ENCODE peak calls at places on chromosomes 4 and X, in ten cellular contexts. One of them, this sample, is unnamed.
A peak's percentile ranks its signal among the peaks of the same experiment; 100 is the strongest.

GRCh38 chr4:139740121-139740520 is 74.5 kb downstream of the MGST2 start:
- DNase-seq in right atrium auricular region: peak; percentile 75
- DNase-seq in gastrocnemius medialis: peak; percentile 76
- DNase-seq in neural progenitor cell: no peak
- DNase-seq in lower lobe of right lung: no peak
- DNase-seq in breast epithelium: no peak
- DNase-seq in H1: peak; percentile 38
- DNase-seq in K562: no peak
- DNase-seq in suprapubic skin: peak; percentile 68
- DNase-seq in heart right ventricle: peak; percentile 35
- DNase-seq in this sample: no peak

GRCh38 chr4:180052629-180053028 is 2190.6 kb upstream of the TENM3 start:
- DNase-seq in breast epithelium: no peak
- DNase-seq in suprapubic skin: no peak
- DNase-seq in H1: no peak
- DNase-seq in gastrocnemius medialis: no peak
- DNase-seq in heart right ventricle: no peak
- DNase-seq in right atrium auricular region: no peak
- DNase-seq in K562: no peak
- DNase-seq in lower lobe of right lung: no peak
- DNase-seq in neural progenitor cell: no peak
- DNase-seq in this sample: no peak

GRCh38 chrX:121642415-121642814 is 595.0 kb downstream of the GLUD2 start:
- DNase-seq in suprapubic skin: no peak
- DNase-seq in H1: no peak
- DNase-seq in K562: no peak
- DNase-seq in lower lobe of right lung: no peak
- DNase-seq in gastrocnemius medialis: no peak
- DNase-seq in heart right ventricle: no peak
- DNase-seq in neural progenitor cell: no peak
- DNase-seq in breast epithelium: no peak
- DNase-seq in right atrium auricular region: no peak
- DNase-seq in this sample: no peak

GRCh38 chrX:100682939-100683338 is 38.9 kb downstream of the SRPX2 start:
- DNase-seq in neural progenitor cell: no peak
- DNase-seq in breast epithelium: no peak
- DNase-seq in H1: no peak
- DNase-seq in heart right ventricle: no peak
- DNase-seq in lower lobe of right lung: no peak
- DNase-seq in gastrocnemius medialis: no peak
- DNase-seq in right atrium auricular region: no peak
- DNase-seq in K562: no peak
- DNase-seq in suprapubic skin: no peak
- DNase-seq in this sample: no peak

GRCh38 chrX:69238153-69238959 is 73.1 kb upstream of the PJA1 start:
- DNase-seq in right atrium auricular region: no peak
- DNase-seq in lower lobe of right lung: no peak
- DNase-seq in heart right ventricle: peak; percentile 40
- DNase-seq in neural progenitor cell: no peak
- DNase-seq in breast epithelium: no peak
- DNase-seq in gastrocnemius medialis: peak; percentile 2
- DNase-seq in H1: no peak
- DNase-seq in K562: no peak
- DNase-seq in suprapubic skin: no peak
- DNase-seq in this sample: no peak

GRCh38 chrX:37926700-37927099 is 79.3 kb upstream of the DYNLT3 start:
- DNase-seq in H1: no peak
- DNase-seq in neural progenitor cell: peak; percentile 21
- DNase-seq in lower lobe of right lung: no peak
- DNase-seq in K562: peak; percentile 26
- DNase-seq in gastrocnemius medialis: no peak
- DNase-seq in breast epithelium: no peak
- DNase-seq in suprapubic skin: no peak
- DNase-seq in heart right ventricle: no peak
- DNase-seq in right atrium auricular region: no peak
- DNase-seq in this sample: no peak

GRCh38 chr4:39025552-39026085 is 6.6 kb downstream of the TMEM156 start:
- DNase-seq in gastrocnemius medialis: no peak
- DNase-seq in H1: no peak
- DNase-seq in suprapubic skin: no peak
- DNase-seq in lower lobe of right lung: no peak
- DNase-seq in neural progenitor cell: no peak
- DNase-seq in right atrium auricular region: no peak
- DNase-seq in heart right ventricle: no peak
- DNase-seq in K562: no peak
- DNase-seq in breast epithelium: no peak
- DNase-seq in this sample: no peak

GRCh38 chr4:107283587-107284559 is 247.8 kb upstream of the DKK2 start:
- DNase-seq in heart right ventricle: no peak
- DNase-seq in suprapubic skin: no peak
- DNase-seq in right atrium auricular region: no peak
- DNase-seq in neural progenitor cell: no peak
- DNase-seq in breast epithelium: no peak
- DNase-seq in H1: no peak
- DNase-seq in K562: no peak
- DNase-seq in gastrocnemius medialis: no peak
- DNase-seq in lower lobe of right lung: no peak
- DNase-seq in this sample: no peak

GRCh38 chrX:103418811-103419210 is 42.5 kb downstream of the BEX3 start:
- DNase-seq in H1: no peak
- DNase-seq in suprapubic skin: no peak
- DNase-seq in K562: no peak
- DNase-seq in breast epithelium: no peak
- DNase-seq in right atrium auricular region: no peak
- DNase-seq in gastrocnemius medialis: no peak
- DNase-seq in heart right ventricle: no peak
- DNase-seq in lower lobe of right lung: no peak
- DNase-seq in neural progenitor cell: no peak
- DNase-seq in this sample: no peak

GRCh38 chr4:134001057-134001456 is 200.5 kb downstream of the PABPC4L start:
- DNase-seq in gastrocnemius medialis: no peak
- DNase-seq in heart right ventricle: no peak
- DNase-seq in H1: no peak
- DNase-seq in breast epithelium: no peak
- DNase-seq in neural progenitor cell: no peak
- DNase-seq in right atrium auricular region: no peak
- DNase-seq in K562: no peak
- DNase-seq in lower lobe of right lung: no peak
- DNase-seq in suprapubic skin: no peak
- DNase-seq in this sample: no peak

GRCh38 chr4:165991325-165992180 is 118.5 kb downstream of the TLL1 start:
- DNase-seq in right atrium auricular region: no peak
- DNase-seq in suprapubic skin: no peak
- DNase-seq in K562: no peak
- DNase-seq in gastrocnemius medialis: no peak
- DNase-seq in breast epithelium: no peak
- DNase-seq in H1: no peak
- DNase-seq in lower lobe of right lung: no peak
- DNase-seq in heart right ventricle: no peak
- DNase-seq in neural progenitor cell: no peak
- DNase-seq in this sample: no peak

GRCh38 chr4:820230-821172 is 5.4 kb downstream of the CPLX1 start:
- DNase-seq in lower lobe of right lung: no peak
- DNase-seq in heart right ventricle: no peak
- DNase-seq in right atrium auricular region: no peak
- DNase-seq in suprapubic skin: no peak
- DNase-seq in neural progenitor cell: no peak
- DNase-seq in K562: no peak
- DNase-seq in breast epithelium: no peak
- DNase-seq in gastrocnemius medialis: no peak
- DNase-seq in H1: no peak
- DNase-seq in this sample: peak; percentile 55

GRCh38 chr4:13327991-13328390 is 156.1 kb downstream of the RAB28 start:
- DNase-seq in gastrocnemius medialis: no peak
- DNase-seq in neural progenitor cell: no peak
- DNase-seq in K562: no peak
- DNase-seq in H1: no peak
- DNase-seq in lower lobe of right lung: no peak
- DNase-seq in breast epithelium: no peak
- DNase-seq in suprapubic skin: no peak
- DNase-seq in heart right ventricle: no peak
- DNase-seq in right atrium auricular region: no peak
- DNase-seq in this sample: no peak

GRCh38 chr4:85779165-85779564 is 304.2 kb downstream of the ARHGAP24 start:
- DNase-seq in neural progenitor cell: no peak
- DNase-seq in breast epithelium: no peak
- DNase-seq in right atrium auricular region: no peak
- DNase-seq in gastrocnemius medialis: no peak
- DNase-seq in suprapubic skin: no peak
- DNase-seq in H1: no peak
- DNase-seq in heart right ventricle: no peak
- DNase-seq in K562: no peak
- DNase-seq in lower lobe of right lung: no peak
- DNase-seq in this sample: no peak

DNA sequence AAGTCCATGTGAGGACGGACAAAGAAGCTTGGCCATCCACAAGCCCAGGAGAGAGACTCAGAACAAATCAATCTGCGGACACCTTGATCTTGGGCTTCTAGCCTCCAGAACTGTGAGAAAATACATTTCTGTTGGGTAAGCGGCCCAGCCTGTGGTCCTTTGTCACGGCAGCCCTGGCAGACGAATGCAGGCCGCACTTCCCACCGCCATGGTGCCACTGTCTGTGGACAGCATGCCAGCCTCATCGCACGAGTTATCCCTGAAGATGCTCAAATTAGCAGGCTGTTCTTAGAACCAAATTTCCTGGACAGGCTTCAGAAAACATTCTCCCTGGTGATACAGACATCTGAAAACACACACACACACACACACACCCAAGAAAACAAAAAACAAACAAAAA is 343.5 kb upstream of the GATB start:
- DNase-seq in neural progenitor cell: no peak
- DNase-seq in suprapubic skin: no peak
- DNase-seq in K562: no peak
- DNase-seq in breast epithelium: no peak
- DNase-seq in lower lobe of right lung: no peak
- DNase-seq in gastrocnemius medialis: no peak
- DNase-seq in right atrium auricular region: no peak
- DNase-seq in heart right ventricle: no peak
- DNase-seq in H1: no peak
- DNase-seq in this sample: no peak
- H3K4me1 ChIP-seq in neural progenitor cell: no peaks in the 10 kb centered on the region
- H3K4me1 ChIP-seq in suprapubic skin: peaks cover 38% of the 10 kb centered on the region
- H3K4me1 ChIP-seq in K562: no peaks in the 10 kb centered on the region
- H3K4me1 ChIP-seq in breast epithelium: no peaks in the 10 kb centered on the region
- H3K4me1 ChIP-seq in lower lobe of right lung: peaks cover 10% of the 10 kb centered on the region
- H3K4me1 ChIP-seq in gastrocnemius medialis: no peaks in the 10 kb centered on the region
- H3K4me1 ChIP-seq in right atrium auricular region: peaks cover 32% of the 10 kb centered on the region
- H3K4me1 ChIP-seq in heart right ventricle: no peaks in the 10 kb centered on the region
- H3K4me1 ChIP-seq in H1: no peaks in the 10 kb centered on the region
- H3K4me1 ChIP-seq in this sample: peaks cover 3% of the 10 kb centered on the region

GRCh38 chrX:129649268-129650182 is 5.2 kb downstream of the APLN start:
- DNase-seq in H1: no peak
- DNase-seq in breast epithelium: no peak
- DNase-seq in right atrium auricular region: peak; percentile 34
- DNase-seq in gastrocnemius medialis: no peak
- DNase-seq in suprapubic skin: no peak
- DNase-seq in heart right ventricle: no peak
- DNase-seq in K562: no peak
- DNase-seq in lower lobe of right lung: no peak
- DNase-seq in neural progenitor cell: no peak
- DNase-seq in this sample: no peak
- TF ChIP-seq CTCF in H1: no peak
- TF ChIP-seq CTCF in breast epithelium: no peak
- TF ChIP-seq CTCF in right atrium auricular region: no peak
- TF ChIP-seq CTCF in gastrocnemius medialis: no peak
- TF ChIP-seq CTCF in suprapubic skin: no peak
- TF ChIP-seq CTCF in heart right ventricle: no peak
- TF ChIP-seq CTCF in K562: no peak
- TF ChIP-seq CTCF in lower lobe of right lung: no peak
- TF ChIP-seq CTCF in neural progenitor cell: no peak
- TF ChIP-seq CTCF in this sample: no peak

GRCh38 chrX:153820601-153821000 is 9.7 kb downstream of the PDZD4 start:
- DNase-seq in K562: no peak
- DNase-seq in suprapubic skin: no peak
- DNase-seq in breast epithelium: no peak
- DNase-seq in gastrocnemius medialis: no peak
- DNase-seq in lower lobe of right lung: no peak
- DNase-seq in heart right ventricle: no peak
- DNase-seq in right atrium auricular region: no peak
- DNase-seq in H1: no peak
- DNase-seq in neural progenitor cell: no peak
- DNase-seq in this sample: no peak
- H3K4me1 ChIP-seq in K562: peaks cover 18% of the 10 kb centered on the region
- H3K4me1 ChIP-seq in suprapubic skin: peaks cover 11% of the 10 kb centered on the region
- H3K4me1 ChIP-seq in breast epithelium: no peaks in the 10 kb centered on the region
- H3K4me1 ChIP-seq in gastrocnemius medialis: no peaks in the 10 kb centered on the region
- H3K4me1 ChIP-seq in lower lobe of right lung: no peaks in the 10 kb centered on the region
- H3K4me1 ChIP-seq in heart right ventricle: no peaks in the 10 kb centered on the region
- H3K4me1 ChIP-seq in right atrium auricular region: peaks cover 6% of the 10 kb centered on the region
- H3K4me1 ChIP-seq in H1: peaks cover 4% of the 10 kb centered on the region
- H3K4me1 ChIP-seq in neural progenitor cell: peaks cover 7% of the 10 kb centered on the region
- H3K4me1 ChIP-seq in this sample: no peaks in the 10 kb centered on the region

GRCh38 chr4:124711469-124712416 is 789 bp downstream of the ANKRD50 start:
- DNase-seq in heart right ventricle: no peak
- DNase-seq in right atrium auricular region: peak; percentile 60
- DNase-seq in gastrocnemius medialis: peak; percentile 23
- DNase-seq in breast epithelium: peak; percentile 61
- DNase-seq in neural progenitor cell: peak; percentile 82
- DNase-seq in K562: peak; percentile 65
- DNase-seq in suprapubic skin: peak; percentile 79
- DNase-seq in lower lobe of right lung: peak; percentile 68
- DNase-seq in H1: peak; percentile 80
- DNase-seq in this sample: peak; percentile 82

GRCh38 chr4:124710911-124711310 is 1.6 kb downstream of the ANKRD50 start:
- DNase-seq in gastrocnemius medialis: no peak
- DNase-seq in breast epithelium: no peak
- DNase-seq in H1: no peak
- DNase-seq in right atrium auricular region: no peak
- DNase-seq in heart right ventricle: no peak
- DNase-seq in neural progenitor cell: no peak
- DNase-seq in K562: no peak
- DNase-seq in suprapubic skin: no peak
- DNase-seq in lower lobe of right lung: no peak
- DNase-seq in this sample: no peak

GRCh38 chr4:124712417-124713212 is at the start of gene ANKRD50:
- DNase-seq in suprapubic skin: peak; percentile 94
- DNase-seq in K562: peak; percentile 88
- DNase-seq in H1: peak; percentile 87
- DNase-seq in gastrocnemius medialis: peak; percentile 71
- DNase-seq in heart right ventricle: peak; percentile 92
- DNase-seq in lower lobe of right lung: peak; percentile 92
- DNase-seq in breast epithelium: peak; percentile 89
- DNase-seq in right atrium auricular region: peak; percentile 90
- DNase-seq in neural progenitor cell: peak; percentile 97
- DNase-seq in this sample: peak; percentile 95

GRCh38 chr4:124710253-124710849 is 2.2 kb downstream of the ANKRD50 start:
- DNase-seq in suprapubic skin: no peak
- DNase-seq in neural progenitor cell: peak; percentile 1
- DNase-seq in lower lobe of right lung: no peak
- DNase-seq in breast epithelium: no peak
- DNase-seq in gastrocnemius medialis: no peak
- DNase-seq in right atrium auricular region: no peak
- DNase-seq in K562: no peak
- DNase-seq in H1: no peak
- DNase-seq in heart right ventricle: no peak
- DNase-seq in this sample: no peak

DNA sequence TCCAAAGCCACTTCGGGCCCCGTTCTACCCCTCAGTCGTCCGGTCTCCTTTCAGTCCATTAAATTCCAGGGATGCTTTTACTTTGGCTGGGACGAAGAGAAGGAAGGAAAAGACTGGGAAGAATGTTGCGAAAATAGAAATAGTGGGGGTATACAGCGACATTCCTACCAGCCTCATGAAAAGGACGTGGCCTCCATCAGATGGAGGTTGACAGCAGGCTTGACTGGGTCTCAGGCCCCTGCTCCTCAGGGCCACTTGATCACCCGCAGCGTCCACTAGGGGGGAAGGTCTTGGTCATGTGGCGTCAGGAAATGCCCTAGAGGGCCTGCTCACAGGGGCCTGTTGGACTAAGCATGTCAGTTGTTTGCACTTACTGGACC is 671 bp upstream of the ANKRD50 start:
- DNase-seq in right atrium auricular region: peak; percentile 73
- DNase-seq in gastrocnemius medialis: peak; percentile 19
- DNase-seq in H1: peak; percentile 63
- DNase-seq in suprapubic skin: peak; percentile 86
- DNase-seq in breast epithelium: peak; percentile 64
- DNase-seq in heart right ventricle: peak; percentile 74
- DNase-seq in lower lobe of right lung: peak; percentile 77
- DNase-seq in neural progenitor cell: no peak
- DNase-seq in K562: peak; percentile 66
- DNase-seq in this sample: peak; percentile 82
- TF ChIP-seq CTCF in right atrium auricular region: no peak
- TF ChIP-seq CTCF in gastrocnemius medialis: peak; percentile 43
- TF ChIP-seq CTCF in H1: no peak
- TF ChIP-seq CTCF in suprapubic skin: peak; percentile 32
- TF ChIP-seq CTCF in breast epithelium: peak; percentile 67
- TF ChIP-seq CTCF in heart right ventricle: peak; percentile 50
- TF ChIP-seq CTCF in lower lobe of right lung: peak; percentile 52
- TF ChIP-seq CTCF in neural progenitor cell: peak; percentile 44
- TF ChIP-seq CTCF in K562: peak; percentile 57
- TF ChIP-seq CTCF in this sample: peak; percentile 52

This sample was measured in upper lobe of right lung.